ENCODE peak calls at places on chromosome 21, in four cellular contexts. T is RWPE2, F is Panc1, O is heart right ventricle. G is an unnamed sample.

GRCh38 chr21:23950344-23950743 is 1656.9 kb downstream of the MRPL39 start:
- ATAC-seq in O (no peak), T (no peak), F (no peak), G (no peak)

GRCh38 chr21:26433386-26433785 is 139.7 kb downstream of the CYYR1 start:
- ATAC-seq in F (no peak), T (no peak), O (no peak), G (no peak)

GRCh38 chr21:39105836-39106235 is 77.4 kb downstream of the PSMG1 start:
- ATAC-seq in F (no peak), O (no peak), T (no peak), G (no peak)

GRCh38 chr21:37511848-37512247 is 145.3 kb downstream of the DYRK1A start:
- ATAC-seq in O (no peak), F (no peak), T (no peak), G (no peak)

GRCh38 chr21:33761104-33762036 is 119.1 kb downstream of the ITSN1 start:
- ATAC-seq in T (peak; percentile 99), F (peak; percentile 89), O (peak; percentile 95), G (peak; percentile 71)

GRCh38 chr21:18549214-18549905 is 145.8 kb upstream of the TMPRSS15 start:
- ATAC-seq in F (no peak), T (no peak), O (no peak), G (no peak)

GRCh38 chr21:17053321-17053720 is 459.5 kb upstream of the CXADR start:
- ATAC-seq in T (no peak), O (no peak), F (no peak), G (no peak)

GRCh38 chr21:16568661-16569060 is 838.9 kb downstream of the USP25 start:
- ATAC-seq in T (no peak), O (no peak), F (no peak), G (no peak)

GRCh38 chr21:33246963-33247362 is 17.2 kb downstream of the IFNAR2 start:
- ATAC-seq in T (no peak), F (no peak), O (no peak), G (no peak)

GRCh38 chr21:31012133-31013089 is 25.9 kb downstream of the KRTAP19-8 start:
- ATAC-seq in T (no peak), O (no peak), F (no peak), G (no peak)

GRCh38 chr21:25994758-25995163 is 175.8 kb downstream of the APP start:
- ATAC-seq in O (peak; percentile 57), F (no peak), T (no peak), G (no peak)

GRCh38 chr21:39016740-39017315 is 166.4 kb downstream of the PSMG1 start:
- ATAC-seq in O (no peak), F (no peak), T (no peak), G (no peak)

GRCh38 chr21:16775056-16775455 is 737.8 kb upstream of the CXADR start:
- ATAC-seq in O (no peak), F (no peak), T (no peak), G (no peak)

GRCh38 chr21:39066829-39067785 is 116.1 kb downstream of the PSMG1 start:
- ATAC-seq in O (peak; percentile 85), F (no peak), T (no peak), G (no peak)

GRCh38 chr21:15820857-15821256 is 91.1 kb downstream of the USP25 start:
- ATAC-seq in T (no peak), O (no peak), F (no peak), G (no peak)

GRCh38 chr21:31387560-31388186 is 43.6 kb upstream of the TIAM1 start:
- ATAC-seq in F (no peak), O (no peak), T (no peak), G (no peak)

GRCh38 chr21:29114765-29115164 is 15.7 kb upstream of the MAP3K7CL start:
- ATAC-seq in T (peak; percentile 98), F (no peak), O (no peak), G (no peak)

GRCh38 chr21:46000731-46001641 is 19.4 kb downstream of the COL6A1 start:
- ATAC-seq in F (no peak), T (peak; percentile 17), O (no peak), G (peak; percentile 65)

GRCh38 chr21:45998276-45998701 is 16.7 kb downstream of the COL6A1 start:
- ATAC-seq in O (no peak), F (no peak), T (no peak), G (no peak)

GRCh38 chr21:46000182-46000730 is 18.7 kb downstream of the COL6A1 start:
- ATAC-seq in O (no peak), T (no peak), F (no peak), G (peak; percentile 51)

GRCh38 chr21:45998871-45999580 is 17.5 kb downstream of the COL6A1 start:
- ATAC-seq in T (no peak), F (no peak), O (no peak), G (no peak)

DNA sequence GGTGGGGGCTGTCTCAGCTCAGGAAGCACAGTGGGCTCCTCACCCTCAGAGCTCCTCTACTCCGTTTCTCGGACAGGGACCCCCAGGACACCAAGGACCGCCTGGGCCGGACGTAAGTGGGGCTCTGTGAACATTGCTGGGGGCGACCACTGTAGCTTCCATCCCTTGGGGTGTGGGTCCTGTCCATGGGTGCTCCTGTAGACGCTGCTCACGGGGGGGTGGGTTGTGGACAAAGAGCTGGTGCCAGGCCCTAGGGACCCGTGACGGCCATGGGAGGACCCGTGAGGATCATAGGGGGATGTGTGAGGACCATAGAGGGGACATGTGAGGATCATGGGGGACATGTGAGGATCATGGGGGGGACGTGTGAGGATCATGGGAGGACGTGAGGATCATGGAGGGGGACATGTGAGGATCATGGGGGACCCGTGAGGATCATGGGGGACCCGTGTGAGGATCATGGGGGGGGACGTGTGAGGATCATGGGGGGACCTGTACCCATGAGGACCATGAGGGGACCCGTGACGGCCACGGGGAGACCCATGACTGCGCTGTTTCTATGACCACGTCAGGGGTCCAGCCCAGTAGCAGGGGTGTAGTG is 18.1 kb downstream of the COL6A1 start:
- ATAC-seq in F (no peak), T (no peak), O (no peak), G (no peak)
- H3K36me3 ChIP-seq in F (no peaks in the 10 kb centered on the region), T (no peaks in the 10 kb centered on the region), O (peaks cover 88% of the 10 kb centered on the region), G (peaks cover 95% of the 10 kb centered on the region)

GRCh38 chr21:45989355-45990048 is 7.9 kb downstream of the COL6A1 start:
- ATAC-seq in O (no peak), F (no peak), T (no peak), G (no peak)
- H3K27me3 ChIP-seq in O (no peaks in the 10 kb centered on the region), F (no peaks in the 10 kb centered on the region), T (no peaks in the 10 kb centered on the region), G (no peaks in the 10 kb centered on the region)

GRCh38 chr21:45417951-45418300 is 13.0 kb downstream of the COL18A1 start:
- ATAC-seq in F (no peak), O (no peak), T (no peak), G (no peak)

GRCh38 chr21:45415188-45415942 is 10.4 kb downstream of the COL18A1 start:
- ATAC-seq in F (no peak), T (no peak), O (no peak), G (no peak)

GRCh38 chr21:45417256-45417950 is 12.4 kb downstream of the COL18A1 start:
- ATAC-seq in F (peak; percentile 1), O (no peak), T (no peak), G (no peak)

GRCh38 chr21:45415943-45416611 is 11.1 kb downstream of the COL18A1 start:
- ATAC-seq in T (no peak), F (no peak), O (no peak), G (no peak)

GRCh38 chr21:45416619-45417018 is 11.7 kb downstream of the COL18A1 start:
- ATAC-seq in F (no peak), O (no peak), T (no peak), G (no peak)
- H3K4me3 ChIP-seq in F (peak overlapping the region; percentile 33), O (no peak overlapping the region), T (no peak overlapping the region), G (no peak overlapping the region)

DNA sequence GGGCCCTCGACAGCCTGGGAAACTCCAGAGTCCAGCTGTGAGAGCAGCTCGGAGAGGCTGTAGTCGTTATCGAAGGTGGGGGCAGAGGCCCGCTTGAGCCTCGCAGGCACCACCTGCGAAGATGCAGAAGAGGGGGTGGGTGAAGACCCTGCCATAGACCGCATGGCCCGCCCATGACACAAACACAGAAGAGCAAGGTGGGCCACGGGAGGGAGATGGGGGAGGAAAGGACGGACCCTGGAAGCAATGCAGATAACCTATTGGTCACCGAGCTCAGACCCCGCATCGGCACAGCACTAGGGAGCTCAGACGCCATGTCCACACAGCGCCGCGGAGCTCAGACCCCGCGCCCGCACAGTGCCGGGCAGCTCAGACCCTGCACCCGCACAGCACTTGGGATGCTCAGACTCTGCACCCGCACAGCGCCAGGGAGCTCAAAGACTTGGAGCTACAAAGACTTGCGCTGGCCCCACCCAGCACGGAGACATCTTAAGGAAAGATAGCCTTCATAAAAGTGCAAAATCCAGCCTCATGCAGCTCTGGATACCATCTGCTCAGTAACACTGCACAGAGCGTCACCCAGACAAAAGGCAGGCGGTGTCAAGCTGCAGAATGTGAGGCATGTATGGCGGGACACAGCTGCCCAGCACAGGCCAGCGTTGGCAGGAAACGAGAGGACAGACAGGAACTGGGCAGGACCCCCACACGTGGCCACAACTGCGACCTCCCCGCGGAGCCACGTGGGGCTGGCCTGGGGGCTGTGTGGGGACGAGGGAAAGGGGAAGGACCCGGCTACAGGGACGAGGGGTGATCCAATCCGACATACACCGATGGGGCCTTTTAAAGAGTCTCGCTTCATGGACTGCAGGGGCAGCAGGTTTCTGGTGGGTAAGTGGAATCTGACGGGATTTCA is 22.6 kb downstream of the RIPK4 start:
- ATAC-seq in F (peak; percentile 30), T (no peak), O (no peak), G (no peak)
- H3K36me3 ChIP-seq in F (peaks cover 31% of the 10 kb centered on the region), T (peaks cover 100% of the 10 kb centered on the region), O (no peaks in the 10 kb centered on the region), G (no peaks in the 10 kb centered on the region)

GRCh38 chr21:45557611-45558043 is 15.4 kb upstream of the SLC19A1 start:
- ATAC-seq in T (no peak), O (no peak), F (no peak), G (no peak)

GRCh38 chr21:45560106-45561021 is 18.1 kb upstream of the SLC19A1 start:
- ATAC-seq in T (no peak), O (no peak), F (no peak), G (no peak)

GRCh38 chr21:45558044-45558721 is 15.9 kb upstream of the SLC19A1 start:
- ATAC-seq in O (no peak), T (no peak), F (no peak), G (no peak)

GRCh38 chr21:45556645-45557601 is 14.7 kb upstream of the SLC19A1 start:
- ATAC-seq in O (no peak), F (no peak), T (no peak), G (no peak)

GRCh38 chr21:45559216-45560105 is 17.2 kb upstream of the SLC19A1 start:
- ATAC-seq in T (no peak), O (no peak), F (no peak), G (no peak)
- H3K27me3 ChIP-seq in T (peaks cover 11% of the 10 kb centered on the region), O (peaks cover 6% of the 10 kb centered on the region), F (peaks cover 6% of the 10 kb centered on the region), G (peaks cover 25% of the 10 kb centered on the region)

DNA sequence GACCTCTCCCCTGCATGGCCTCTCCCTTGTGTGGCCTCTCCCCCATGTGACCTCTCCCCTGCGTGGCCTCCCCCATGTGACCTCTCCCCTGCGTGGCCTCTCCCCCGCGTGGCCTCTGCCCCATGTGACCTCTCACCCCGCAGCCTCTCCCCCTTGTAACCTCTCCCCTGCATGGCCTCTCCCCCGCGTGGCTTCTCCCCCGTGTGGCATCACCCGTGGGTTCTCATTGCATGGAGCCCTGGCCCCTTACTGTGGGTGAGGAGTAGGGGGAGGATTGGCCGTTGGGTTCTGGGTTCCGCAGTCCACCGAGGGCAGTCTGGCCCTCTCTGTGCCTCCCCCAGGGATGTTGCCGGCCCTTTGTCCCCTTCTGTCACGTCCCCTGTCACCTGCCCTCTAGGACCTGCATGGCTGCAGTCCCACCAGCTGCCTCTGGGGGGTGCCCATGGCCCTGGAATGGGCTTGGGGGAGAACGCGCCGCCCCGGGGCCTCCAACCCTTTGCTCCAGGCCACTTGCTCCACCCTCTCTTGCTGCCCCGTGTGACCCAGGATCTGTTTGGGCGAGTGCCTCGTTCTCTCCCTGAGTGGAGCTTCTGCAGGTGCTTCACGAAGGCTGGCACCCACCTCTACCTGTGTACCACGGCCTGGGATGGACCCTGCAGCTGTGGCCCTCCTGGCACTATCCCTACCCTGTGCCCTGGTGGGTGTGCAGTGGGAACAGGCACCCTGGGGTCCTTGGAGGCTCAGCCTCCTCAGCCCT is 21.3 kb downstream of the RRP1 start:
- ATAC-seq in F (peak; percentile 79), O (peak; percentile 91), T (peak; percentile 28), G (peak; percentile 77)
- H3K4me3 ChIP-seq in F (no peak overlapping the region), O (no peak overlapping the region), T (no peak overlapping the region), G (peak overlapping the region; percentile 8)

G was measured in gastroesophageal sphincter.